ENCODE peak calls at places on chromosomes 4 and X, in four cellular contexts. G is caudate nucleus, D is GM03348, M is ELF-1. L is an unnamed sample.

GRCh38 chr4:158823461-158823873 is 54.6 kb downstream of the FNIP2 start:
- DNase-seq in G (no peak), D (peak; percentile 20), M (no peak), L (no peak)

GRCh38 chrX:23465105-23465791 is 130.6 kb downstream of the PTCHD1 start:
- DNase-seq in G (no peak), D (no peak), M (no peak), L (no peak)

GRCh38 chr4:138562544-138562961 is 320.4 kb upstream of the SLC7A11 start:
- DNase-seq in G (no peak), D (peak; percentile 62), M (no peak), L (peak; percentile 20)

GRCh38 chr4:183636488-183636887 is 22.5 kb downstream of the RWDD4 start:
- DNase-seq in G (no peak), D (no peak), M (no peak), L (no peak)

GRCh38 chr4:53920116-53920515 is 144.3 kb downstream of the CHIC2 start:
- DNase-seq in G (no peak), D (no peak), M (peak; percentile 88), L (no peak)

GRCh38 chrX:2676794-2677675 is 14.1 kb upstream of the CD99 start:
- DNase-seq in G (no peak), D (peak; percentile 51), M (no peak), L (no peak)

GRCh38 chr4:5708171-5708828 is at the start of gene EVC2:
- DNase-seq in G (no peak), D (peak; percentile 94), M (peak; percentile 64), L (no peak)

GRCh38 chr4:147093206-147093605 is 147.5 kb upstream of the TTC29 start:
- DNase-seq in G (no peak), D (no peak), M (no peak), L (no peak)

GRCh38 chr4:186108391-186108790 is 3.9 kb downstream of the FAM149A start:
- DNase-seq in G (no peak), D (no peak), M (no peak), L (no peak)

GRCh38 chr4:186297013-186297645 is 31.1 kb downstream of the F11 start:
- DNase-seq in G (no peak), D (peak; percentile 70), M (peak; percentile 29), L (no peak)

GRCh38 chrX:130165181-130165702 is 399 bp downstream of the AIFM1 start:
- DNase-seq in G (no peak), D (peak; percentile 26), M (no peak), L (no peak)

GRCh38 chr4:23630110-23630509 is 259.7 kb downstream of the PPARGC1A start:
- DNase-seq in G (no peak), D (no peak), M (no peak), L (no peak)

GRCh38 chr4:31620476-31620875 is 900.3 kb downstream of the PCDH7 start:
- DNase-seq in G (no peak), D (no peak), M (no peak), L (peak; percentile 8)

GRCh38 chr4:179817317-179817716 is 2375.1 kb upstream of the AGA start:
- DNase-seq in G (no peak), D (no peak), M (no peak), L (no peak)

GRCh38 chr4:14410469-14410868 is 591.8 kb upstream of the CPEB2 start:
- DNase-seq in G (no peak), D (no peak), M (peak; percentile 39), L (no peak)

GRCh38 chr4:123120473-123120872 is 198.1 kb upstream of the NUDT6 start:
- DNase-seq in G (no peak), D (no peak), M (no peak), L (peak; percentile 16)

GRCh38 chrX:119606508-119607389 is 525 bp upstream of the NKRF start:
- DNase-seq in G (no peak), D (peak; percentile 4), M (no peak), L (no peak)

GRCh38 chr4:153110739-153111138 is 93.5 kb upstream of the TRIM2 start:
- DNase-seq in G (no peak), D (no peak), M (no peak), L (no peak)

GRCh38 chr4:56979674-56980073 is 978 bp downstream of the POLR2B start:
- DNase-seq in G (no peak), D (no peak), M (peak; percentile 38), L (peak; percentile 8)